ENCODE peak calls at places on chromosomes 6 and 20, in seven cellular contexts. T, O, B, D, Y, V and S are unnamed samples.
A peak's percentile ranks its signal among the peaks of the same experiment; 100 is the strongest.

GRCh38 chr20:58553841-58554240 is 38.6 kb upstream of the APCDD1L start:
- DNase-seq in T (peak; percentile 30), O (peak; percentile 46), B (no peak), D (no peak), Y (no peak), V (peak; percentile 61), S (peak; percentile 62)

GRCh38 chr20:33701629-33702450 is 15.7 kb upstream of the E2F1 start:
- DNase-seq in T (no peak), O (no peak), B (no peak), D (no peak), Y (no peak), V (no peak), S (no peak)

GRCh38 chr6:1797801-1798200 is 188.1 kb downstream of the FOXC1 start:
- DNase-seq in T (peak; percentile 18), O (no peak), B (no peak), D (no peak), Y (no peak), V (no peak), S (peak; percentile 61)

GRCh38 chr20:63273635-63274380 is 1.2 kb downstream of the ARFGAP1 start:
- DNase-seq in T (peak; percentile 64), O (peak; percentile 74), B (no peak), D (peak; percentile 84), Y (no peak), V (peak; percentile 47), S (peak; percentile 86)

GRCh38 chr6:165876568-165876967 is 213.5 kb upstream of the PDE10A start:
- DNase-seq in T (peak; percentile 17), O (no peak), B (no peak), D (peak; percentile 26), Y (no peak), V (peak; percentile 56), S (peak; percentile 59)

GRCh38 chr6:109362102-109362884 is 20.0 kb downstream of the CD164 start:
- DNase-seq in T (no peak), O (no peak), B (no peak), D (no peak), Y (no peak), V (no peak), S (no peak)

GRCh38 chr6:1422290-1422689 is 32.9 kb downstream of the FOXF2 start:
- DNase-seq in T (no peak), O (no peak), B (no peak), D (no peak), Y (no peak), V (no peak), S (no peak)

GRCh38 chr6:4664911-4665310 is 111.3 kb upstream of the CDYL start:
- DNase-seq in T (no peak), O (no peak), B (no peak), D (no peak), Y (no peak), V (no peak), S (no peak)

GRCh38 chr20:40990542-40991120 is 38.0 kb upstream of the TOP1 start:
- DNase-seq in T (peak; percentile 84), O (peak; percentile 89), B (peak; percentile 83), D (peak; percentile 89), Y (peak; percentile 65), V (peak; percentile 90), S (peak; percentile 95)

DNA sequence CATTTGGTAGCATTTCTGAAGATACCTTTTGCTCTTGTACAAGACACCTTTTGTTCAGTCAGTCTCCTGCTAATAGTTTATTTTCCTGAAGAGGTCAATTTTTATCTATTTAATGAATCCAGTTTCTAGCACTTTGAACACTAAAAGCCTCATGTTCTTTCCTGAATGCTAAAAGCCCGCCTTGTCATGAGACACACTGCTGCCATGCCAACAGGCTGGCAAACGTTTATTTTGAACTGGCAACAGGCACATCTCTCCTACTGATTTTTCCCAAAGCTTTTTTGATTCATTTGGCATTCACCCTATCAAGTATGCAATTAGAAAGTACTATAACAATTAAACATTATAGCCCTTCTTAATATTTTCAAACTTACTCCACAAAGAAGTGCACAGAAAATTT is 421.2 kb upstream of the EYS start:
- DNase-seq in T (no peak), O (no peak), B (no peak), D (no peak), Y (no peak), V (no peak), S (no peak)
- H3K4me3 ChIP-seq in T (no peak overlapping the region), O (no peak overlapping the region), B (no peak overlapping the region), D (no peak overlapping the region), Y (no peak overlapping the region), V (no peak overlapping the region), S (no peak overlapping the region)

GRCh38 chr6:106974999-106975698 is 620 bp upstream of the CD24 start:
- DNase-seq in T (peak; percentile 9), O (peak; percentile 80), B (peak; percentile 83), D (no peak), Y (peak; percentile 70), V (no peak), S (no peak)
- TF ChIP-seq CTCF in T (no peak), O (peak; percentile 40), B (no peak), D (no peak), Y (no peak), V (no peak), S (no peak)

GRCh38 chr20:15063077-15063476 is 725.7 kb upstream of the FLRT3 start:
- DNase-seq in T (no peak), O (no peak), B (no peak), D (no peak), Y (no peak), V (no peak), S (peak; percentile 33)
- H3K4me3 ChIP-seq in T (no peak overlapping the region), O (no peak overlapping the region), B (no peak overlapping the region), D (no peak overlapping the region), Y (no peak overlapping the region), V (no peak overlapping the region), S (no peak overlapping the region)

DNA sequence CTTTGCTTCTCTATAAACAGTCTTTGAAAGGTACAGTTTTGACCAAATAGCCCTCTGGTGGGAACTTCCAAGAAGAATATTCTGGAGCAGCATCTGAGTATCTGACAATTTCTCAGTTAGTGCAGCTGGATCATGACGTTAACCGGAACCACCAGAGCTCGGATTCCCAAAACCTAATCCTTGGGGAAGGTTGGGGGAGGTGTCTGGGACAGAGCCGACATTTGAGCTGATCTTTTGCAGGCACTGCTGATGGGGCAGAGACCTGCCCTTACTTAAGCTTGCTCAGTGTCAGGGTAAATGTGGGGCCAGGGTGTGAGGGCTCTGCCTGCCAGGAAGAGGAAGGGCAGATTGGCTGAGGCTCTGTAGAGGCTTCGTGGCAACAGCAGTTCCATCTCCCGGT is 416.6 kb downstream of the DHX35 start:
- DNase-seq in T (no peak), O (no peak), B (no peak), D (no peak), Y (no peak), V (no peak), S (no peak)
- TF ChIP-seq CTCF in T (no peak), O (no peak), B (no peak), D (no peak), Y (no peak), V (no peak), S (no peak)